ENCODE peak calls at places on chromosomes 5 and 9, in ten cellular contexts. X, B, S, N, E, A, J, Y, F and R are unnamed samples.

GRCh38 chr5:168317521-168318147 is 26.2 kb downstream of the WWC1 start:
- DNase-seq in X (peak; percentile 37), B (no peak), S (no peak), N (no peak), E (peak; percentile 39), A (no peak), J (peak; percentile 74), Y (no peak), F (no peak), R (no peak)

GRCh38 chr9:123923377-123923776 is 6.5 kb downstream of the DENND1A start:
- DNase-seq in X (no peak), B (no peak), S (no peak), N (no peak), E (no peak), A (no peak), J (no peak), Y (no peak), F (no peak), R (no peak)

GRCh38 chr5:38607930-38608545 is 51.6 kb upstream of the LIFR start:
- DNase-seq in X (no peak), B (no peak), S (no peak), N (no peak), E (no peak), A (no peak), J (no peak), Y (no peak), F (no peak), R (no peak)

GRCh38 chr5:58922392-58923171 is 339.7 kb downstream of the RAB3C start:
- DNase-seq in X (no peak), B (no peak), S (no peak), N (no peak), E (no peak), A (peak; percentile 80), J (peak; percentile 40), Y (no peak), F (peak; percentile 19), R (peak; percentile 95)

GRCh38 chr5:89878140-89878570 is 531.4 kb downstream of the CETN3 start:
- DNase-seq in X (no peak), B (no peak), S (no peak), N (no peak), E (peak; percentile 20), A (no peak), J (peak; percentile 8), Y (no peak), F (no peak), R (no peak)

GRCh38 chr5:60487466-60487865 is 212.5 kb downstream of the DEPDC1B start:
- DNase-seq in X (no peak), B (no peak), S (no peak), N (no peak), E (no peak), A (no peak), J (no peak), Y (no peak), F (no peak), R (no peak)

GRCh38 chr5:17426104-17426739 is 71.8 kb upstream of the TAF11L2 start:
- DNase-seq in X (no peak), B (no peak), S (peak; percentile 84), N (no peak), E (no peak), A (no peak), J (no peak), Y (no peak), F (no peak), R (no peak)

GRCh38 chr5:55031492-55031891 is 7.4 kb downstream of the GZMK start:
- DNase-seq in X (no peak), B (no peak), S (no peak), N (no peak), E (no peak), A (no peak), J (no peak), Y (no peak), F (no peak), R (no peak)

GRCh38 chr9:97774657-97775056 is 77.5 kb upstream of the XPA start:
- DNase-seq in X (no peak), B (no peak), S (no peak), N (no peak), E (no peak), A (no peak), J (no peak), Y (no peak), F (no peak), R (no peak)

GRCh38 chr9:35731415-35732184 is 395 bp downstream of the TLN1 start:
- DNase-seq in X (no peak), B (peak; percentile 20), S (no peak), N (no peak), E (no peak), A (no peak), J (no peak), Y (no peak), F (no peak), R (no peak)

GRCh38 chr9:86795861-86796497 is 151.3 kb downstream of the GAS1 start:
- DNase-seq in X (no peak), B (no peak), S (no peak), N (no peak), E (peak; percentile 89), A (no peak), J (peak; percentile 37), Y (no peak), F (no peak), R (no peak)

GRCh38 chr5:141326088-141326854 is 4.0 kb upstream of the PCDHGA1 start:
- DNase-seq in X (no peak), B (peak; percentile 47), S (peak; percentile 86), N (peak; percentile 46), E (peak; percentile 52), A (peak; percentile 82), J (peak; percentile 83), Y (peak; percentile 41), F (no peak), R (peak; percentile 75)

GRCh38 chr9:100505564-100506159 is 32.7 kb downstream of the TMEFF1 start:
- DNase-seq in X (peak; percentile 14), B (peak; percentile 47), S (no peak), N (peak; percentile 6), E (peak; percentile 17), A (no peak), J (peak; percentile 37), Y (peak; percentile 26), F (peak; percentile 33), R (no peak)

GRCh38 chr9:136603901-136604816 is 58.3 kb upstream of the NOTCH1 start:
- DNase-seq in X (no peak), B (no peak), S (no peak), N (no peak), E (no peak), A (no peak), J (no peak), Y (no peak), F (peak; percentile 54), R (no peak)

GRCh38 chr5:36443941-36444340 is 142.2 kb upstream of the RANBP3L start:
- DNase-seq in X (no peak), B (no peak), S (no peak), N (no peak), E (no peak), A (no peak), J (no peak), Y (no peak), F (no peak), R (no peak)

GRCh38 chr9:83642784-83643183 is 19.8 kb downstream of the IDNK start:
- DNase-seq in X (no peak), B (no peak), S (no peak), N (no peak), E (no peak), A (no peak), J (no peak), Y (no peak), F (no peak), R (no peak)

GRCh38 chr5:145157841-145158240 is 677.3 kb downstream of the PRELID2 start:
- DNase-seq in X (no peak), B (no peak), S (no peak), N (no peak), E (no peak), A (no peak), J (no peak), Y (no peak), F (no peak), R (no peak)

GRCh38 chr9:73153793-73154227 is 2.1 kb downstream of the ANXA1 start:
- DNase-seq in X (no peak), B (no peak), S (no peak), N (no peak), E (no peak), A (no peak), J (no peak), Y (no peak), F (no peak), R (no peak)

GRCh38 chr5:95959051-95959963 is 2.3 kb downstream of the ELL2 start:
- DNase-seq in X (no peak), B (no peak), S (no peak), N (no peak), E (no peak), A (peak; percentile 30), J (no peak), Y (no peak), F (no peak), R (no peak)

GRCh38 chr9:127896395-127897193 is 2.8 kb downstream of the ST6GALNAC6 start:
- DNase-seq in X (no peak), B (no peak), S (no peak), N (no peak), E (no peak), A (no peak), J (no peak), Y (no peak), F (no peak), R (peak; percentile 77)

GRCh38 chr5:172451771-172452197 is 2.5 kb downstream of the SH3PXD2B start:
- DNase-seq in X (no peak), B (no peak), S (no peak), N (no peak), E (no peak), A (peak; percentile 27), J (no peak), Y (no peak), F (no peak), R (peak; percentile 84)

GRCh38 chr5:56637321-56637920 is 177.9 kb upstream of the MAP3K1 start:
- DNase-seq in X (no peak), B (no peak), S (peak; percentile 38), N (no peak), E (no peak), A (no peak), J (no peak), Y (no peak), F (no peak), R (no peak)

GRCh38 chr5:9165567-9165966 is 380.3 kb downstream of the SEMA5A start:
- DNase-seq in X (no peak), B (no peak), S (peak; percentile 73), N (no peak), E (no peak), A (no peak), J (no peak), Y (no peak), F (no peak), R (no peak)

GRCh38 chr5:136028782-136029742 is at the start of gene TGFBI:
- DNase-seq in X (peak; percentile 45), B (no peak), S (no peak), N (no peak), E (no peak), A (peak; percentile 36), J (peak; percentile 87), Y (no peak), F (peak; percentile 87), R (peak; percentile 82)

GRCh38 chr9:784916-785315 is 56.6 kb upstream of the DMRT1 start:
- DNase-seq in X (no peak), B (no peak), S (no peak), N (no peak), E (no peak), A (no peak), J (no peak), Y (no peak), F (no peak), R (no peak)

GRCh38 chr9:119844431-119844830 is 475.2 kb upstream of the BRINP1 start:
- DNase-seq in X (no peak), B (no peak), S (no peak), N (no peak), E (no peak), A (no peak), J (no peak), Y (no peak), F (no peak), R (no peak)

GRCh38 chr9:38713426-38713825 is 6.5 kb downstream of the FAM240B start:
- DNase-seq in X (no peak), B (no peak), S (no peak), N (no peak), E (peak; percentile 17), A (no peak), J (no peak), Y (no peak), F (no peak), R (no peak)

GRCh38 chr9:113587471-113588031 is 124.0 kb downstream of the RGS3 start:
- DNase-seq in X (peak; percentile 51), B (no peak), S (no peak), N (no peak), E (no peak), A (no peak), J (no peak), Y (no peak), F (no peak), R (no peak)